ENCODE peak calls at places on chromosomes 3 and 15, in eight cellular contexts. B is A549, L is IMR-90, K is mesenchymal stem cell, Y is HCT116, V is MM.1S, Q is neuronal stem cell, F is mammary epithelial cell. U is an unnamed sample.

GRCh38 chr3:43523454-43524053 is 98.3 kb downstream of the ANO10 start:
- DNase-seq in K (peak), B (no peak), L (peak), Q (no peak), V (no peak), Y (no peak), F (peak), U (no peak)

GRCh38 chr3:189586941-189587687 is 44.1 kb upstream of the TP63 start:
- DNase-seq in Q (no peak), K (no peak), L (no peak), B (no peak), Y (no peak), F (no peak), V (no peak), U (no peak)

GRCh38 chr3:160618363-160618762 is 53.0 kb upstream of the KPNA4 start:
- DNase-seq in Y (no peak), Q (no peak), K (no peak), V (no peak), L (no peak), F (no peak), B (no peak), U (no peak)

GRCh38 chr3:172987268-172987667 is 153.8 kb downstream of the SPATA16 start:
- DNase-seq in L (no peak), F (no peak), K (no peak), Q (no peak), Y (peak), V (no peak), B (peak), U (no peak)

GRCh38 chr15:43516185-43516584 is 1.2 kb upstream of the MAP1A start:
- DNase-seq in L (no peak), K (peak), V (no peak), F (no peak), Y (no peak), B (no peak), Q (no peak), U (no peak)

GRCh38 chr3:51544011-51544775 is 5.7 kb downstream of the RAD54L2 start:
- DNase-seq in L (no peak), Q (no peak), F (no peak), B (no peak), Y (no peak), K (peak), V (no peak), U (no peak)

GRCh38 chr15:31104048-31104447 is 2.5 kb upstream of the TRPM1 start:
- DNase-seq in L (no peak), K (no peak), Y (no peak), B (no peak), Q (no peak), F (no peak), V (no peak), U (no peak)

GRCh38 chr15:63234479-63234878 is 42.9 kb upstream of the APH1B start:
- DNase-seq in Y (no peak), B (peak), V (no peak), F (peak), Q (no peak), K (peak), L (peak), U (no peak)

GRCh38 chr3:190701096-190701532 is 161.4 kb downstream of the GMNC start:
- DNase-seq in Q (peak), L (peak), B (peak), K (peak), Y (peak), V (peak), F (peak), U (no peak)

GRCh38 chr15:101054116-101054515 is 135.0 kb downstream of the LRRK1 start:
- DNase-seq in B (no peak), V (no peak), L (no peak), K (no peak), Q (no peak), Y (no peak), F (no peak), U (no peak)

GRCh38 chr3:136070334-136070733 is 104.8 kb downstream of the PPP2R3A start:
- DNase-seq in B (no peak), Q (no peak), L (peak), K (peak), Y (no peak), V (no peak), F (peak), U (peak)

GRCh38 chr3:158771577-158771976 is 30.3 kb upstream of the MFSD1 start:
- DNase-seq in F (no peak), Y (no peak), B (peak), Q (no peak), L (no peak), K (no peak), V (no peak), U (no peak)
- H3K4me2 ChIP-seq in F (no peak), Y (no peak), B (no peak), Q (no peak), L (no peak), K (no peak), V (no peak), U (no peak)

DNA sequence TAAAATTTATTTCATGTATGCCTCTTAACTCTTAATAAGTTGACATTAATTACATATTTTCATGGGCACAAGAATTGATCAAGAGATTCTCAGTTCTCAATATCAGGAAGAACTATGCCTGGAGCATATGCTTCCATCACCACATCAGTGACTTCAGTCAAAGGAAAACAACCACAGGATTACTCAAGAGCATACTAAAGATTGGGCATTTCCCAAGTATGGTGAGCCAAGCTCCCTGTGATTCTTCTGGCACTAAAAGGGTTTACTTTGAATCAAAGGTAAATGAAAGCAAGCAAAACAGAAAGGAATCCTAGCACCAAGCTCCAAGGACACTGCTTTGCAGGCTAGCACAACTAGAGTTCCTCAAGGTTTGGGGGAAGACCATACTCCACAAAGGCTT is 44.6 kb downstream of the FMN1 start:
- DNase-seq in K (peak), V (no peak), Q (no peak), F (peak), L (peak), Y (no peak), B (no peak), U (no peak)
- H3K4me2 ChIP-seq in K (no peak), V (no peak), Q (no peak), F (no peak), L (no peak), Y (no peak), B (no peak), U (no peak)

DNA sequence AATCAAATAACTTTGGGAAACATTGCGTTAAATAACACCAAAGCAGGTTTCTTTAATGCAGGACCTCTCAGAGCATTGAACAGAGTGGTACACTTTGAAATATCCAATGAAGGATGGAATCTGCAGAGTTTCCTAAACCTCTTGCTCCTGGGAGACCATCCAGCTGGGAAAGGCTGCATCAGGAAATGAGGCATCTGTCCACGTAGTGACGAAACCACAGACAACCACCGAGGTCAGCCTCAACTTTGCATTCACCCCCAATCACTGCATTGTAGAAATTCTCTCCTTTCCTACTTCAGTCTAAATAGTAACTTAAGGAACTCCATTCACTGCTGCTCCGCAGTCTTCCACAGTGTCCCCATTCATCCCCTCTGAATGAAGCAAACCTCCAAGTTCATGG is 41.5 kb upstream of the CDV3 start:
- DNase-seq in Y (no peak), B (no peak), V (no peak), K (peak), L (peak), F (no peak), Q (no peak), U (no peak)
- H3K4me2 ChIP-seq in Y (no peak), B (no peak), V (no peak), K (no peak), L (peak), F (no peak), Q (no peak), U (no peak)

GRCh38 chr3:141797167-141797773 is 34.1 kb downstream of the GRK7 start:
- DNase-seq in F (no peak), K (peak), B (no peak), Q (peak), L (peak), Y (no peak), V (no peak), U (no peak)
- H3K4me2 ChIP-seq in F (no peak), K (peak), B (no peak), Q (peak), L (peak), Y (no peak), V (peak), U (peak)

GRCh38 chr15:22903427-22903826 is 65.0 kb downstream of the NIPA2 start:
- DNase-seq in Y (no peak), B (no peak), F (no peak), L (no peak), K (no peak), V (no peak), Q (no peak), U (no peak)

GRCh38 chr15:22902981-22903380 is 64.5 kb downstream of the NIPA2 start:
- DNase-seq in B (no peak), L (no peak), Y (no peak), V (no peak), K (no peak), F (no peak), Q (no peak), U (no peak)

GRCh38 chr15:22902578-22902977 is 64.1 kb downstream of the NIPA2 start:
- DNase-seq in L (no peak), F (no peak), B (no peak), Y (no peak), K (no peak), Q (no peak), V (no peak), U (no peak)

GRCh38 chr15:22903961-22904534 is 65.6 kb downstream of the NIPA2 start:
- DNase-seq in K (no peak), Y (no peak), Q (no peak), F (no peak), L (no peak), V (no peak), B (no peak), U (no peak)

GRCh38 chr15:22902046-22902445 is 63.6 kb downstream of the NIPA2 start:
- DNase-seq in Y (no peak), V (no peak), L (no peak), K (no peak), Q (no peak), F (no peak), B (no peak), U (no peak)
- H3K4me2 ChIP-seq in Y (no peak), V (no peak), L (no peak), K (no peak), Q (no peak), F (no peak), B (no peak), U (no peak)

GRCh38 chr3:187919018-187919417 is 173.8 kb upstream of the BCL6 start:
- DNase-seq in B (no peak), Q (no peak), Y (no peak), F (no peak), K (no peak), L (no peak), V (no peak), U (no peak)
- H3K4me2 ChIP-seq in B (no peak), Q (no peak), Y (no peak), F (no peak), K (no peak), L (no peak), V (no peak), U (peak)

GRCh38 chr15:68599560-68600071 is 20.8 kb downstream of the CORO2B start:
- DNase-seq in K (peak), L (peak), Y (no peak), B (no peak), F (no peak), V (no peak), Q (peak), U (no peak)
- H3K4me2 ChIP-seq in K (no peak), L (no peak), Y (no peak), B (no peak), F (no peak), V (no peak), Q (peak), U (no peak)

DNA sequence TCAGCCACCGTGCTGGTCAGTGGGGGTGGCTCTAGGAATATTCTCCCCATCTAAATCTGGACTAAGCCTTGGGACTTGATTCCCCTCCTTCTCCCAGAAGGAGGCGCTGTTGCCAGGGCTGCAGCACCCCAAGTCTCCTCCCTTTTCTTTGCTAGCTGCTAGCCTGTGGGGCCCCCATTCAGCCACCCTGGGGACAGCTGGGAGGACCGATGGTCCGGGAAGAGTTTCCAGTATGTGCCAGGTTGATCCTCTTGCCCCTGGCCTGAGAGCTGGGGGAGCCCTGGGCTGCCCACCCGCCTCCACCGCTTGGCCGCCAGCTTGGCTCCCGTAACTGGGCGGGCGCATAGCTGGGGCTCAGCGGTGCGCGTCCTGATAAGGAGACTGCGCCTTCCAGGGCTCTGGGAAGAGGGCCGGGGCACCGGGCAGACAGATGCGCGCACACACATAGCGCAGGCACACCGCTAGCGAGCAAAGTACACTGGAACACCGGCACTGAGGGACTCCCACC is 4.2 kb downstream of the SMAD6 start:
- DNase-seq in Y (no peak), K (no peak), V (no peak), B (peak), L (peak), Q (no peak), F (no peak), U (no peak)
- H3K4me2 ChIP-seq in Y (peak), K (no peak), V (no peak), B (peak), L (peak), Q (no peak), F (no peak), U (no peak)

DNA sequence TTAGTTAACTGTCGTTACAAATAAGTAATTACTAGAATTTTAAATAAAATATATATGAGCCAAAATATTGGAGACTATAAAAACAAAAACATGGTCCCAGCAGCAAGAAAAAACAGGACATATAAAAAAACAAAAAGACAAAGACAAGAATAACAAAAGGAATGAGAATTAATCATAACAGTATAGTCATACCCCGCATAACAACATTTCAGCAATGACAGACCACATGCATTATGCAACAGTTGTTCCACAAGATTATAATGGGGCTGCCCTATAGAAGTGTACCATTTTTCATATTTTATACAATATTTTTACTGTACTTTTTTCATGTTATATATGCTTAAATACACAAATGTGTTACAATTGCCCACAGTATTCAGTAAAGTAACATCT is 5.6 kb downstream of the HLTF start:
- DNase-seq in Q (no peak), B (no peak), L (peak), K (peak), F (peak), Y (no peak), V (no peak), U (no peak)
- H3K4me2 ChIP-seq in Q (no peak), B (no peak), L (no peak), K (no peak), F (no peak), Y (no peak), V (no peak), U (no peak)

U was measured in keratinocyte.